ENCODE peak calls at places on chromosomes 11 and 22, in five cellular contexts. R is H1, E is AG04450, A is Caco-2, P is left lung. Z is an unnamed sample.
A peak's percentile ranks its signal among the peaks of the same experiment; 100 is the strongest.

GRCh38 chr22:33274214-33274828 is 216.1 kb upstream of the SYN3 start:
- DNase-seq in R (peak; percentile 83), E (no peak), A (peak; percentile 49), P (no peak), Z (no peak)

GRCh38 chr11:119875841-119876600 is 147.0 kb upstream of the NECTIN1 start:
- DNase-seq in R (no peak), E (no peak), A (no peak), P (no peak), Z (no peak)

GRCh38 chr11:723120-723883 is 17.3 kb downstream of the EPS8L2 start:
- DNase-seq in R (no peak), E (no peak), A (peak; percentile 57), P (no peak), Z (no peak)

GRCh38 chr11:64688534-64688982 is 34.4 kb downstream of the NRXN2 start:
- DNase-seq in R (peak; percentile 99), E (peak; percentile 50), A (peak; percentile 95), P (peak; percentile 87), Z (peak; percentile 57)

GRCh38 chr11:69939551-69940245 is 120.5 kb upstream of the FGF3 start:
- DNase-seq in R (no peak), E (no peak), A (peak; percentile 80), P (peak; percentile 72), Z (no peak)

GRCh38 chr11:82738116-82738515 is 4.5 kb upstream of the FAM181B start:
- DNase-seq in R (no peak), E (no peak), A (no peak), P (no peak), Z (no peak)

GRCh38 chr22:47943729-47944700 is 1181.6 kb downstream of the TBC1D22A start:
- DNase-seq in R (no peak), E (no peak), A (no peak), P (no peak), Z (no peak)

GRCh38 chr22:30868663-30869385 is 99.8 kb downstream of the MORC2 start:
- DNase-seq in R (no peak), E (no peak), A (no peak), P (peak; percentile 22), Z (no peak)

GRCh38 chr11:35148163-35148562 is 9.2 kb downstream of the CD44 start:
- DNase-seq in R (no peak), E (no peak), A (no peak), P (no peak), Z (no peak)

GRCh38 chr11:109794501-109794900 is 298.7 kb upstream of the ZC3H12C start:
- DNase-seq in R (no peak), E (no peak), A (no peak), P (no peak), Z (no peak)

GRCh38 chr11:19892876-19893275 is 180.2 kb downstream of the NAV2 start:
- DNase-seq in R (no peak), E (no peak), A (no peak), P (no peak), Z (no peak)

GRCh38 chr11:9972917-9973504 is 309.1 kb downstream of the SWAP70 start:
- DNase-seq in R (no peak), E (no peak), A (peak; percentile 41), P (no peak), Z (peak; percentile 55)

GRCh38 chr22:26890870-26891269 is 233.5 kb downstream of the MIAT start:
- DNase-seq in R (peak; percentile 48), E (no peak), A (peak; percentile 21), P (no peak), Z (no peak)
- TF ChIP-seq CTCF in R (peak; percentile 51), E (no peak), A (no peak), P (no peak), Z (no peak)

DNA sequence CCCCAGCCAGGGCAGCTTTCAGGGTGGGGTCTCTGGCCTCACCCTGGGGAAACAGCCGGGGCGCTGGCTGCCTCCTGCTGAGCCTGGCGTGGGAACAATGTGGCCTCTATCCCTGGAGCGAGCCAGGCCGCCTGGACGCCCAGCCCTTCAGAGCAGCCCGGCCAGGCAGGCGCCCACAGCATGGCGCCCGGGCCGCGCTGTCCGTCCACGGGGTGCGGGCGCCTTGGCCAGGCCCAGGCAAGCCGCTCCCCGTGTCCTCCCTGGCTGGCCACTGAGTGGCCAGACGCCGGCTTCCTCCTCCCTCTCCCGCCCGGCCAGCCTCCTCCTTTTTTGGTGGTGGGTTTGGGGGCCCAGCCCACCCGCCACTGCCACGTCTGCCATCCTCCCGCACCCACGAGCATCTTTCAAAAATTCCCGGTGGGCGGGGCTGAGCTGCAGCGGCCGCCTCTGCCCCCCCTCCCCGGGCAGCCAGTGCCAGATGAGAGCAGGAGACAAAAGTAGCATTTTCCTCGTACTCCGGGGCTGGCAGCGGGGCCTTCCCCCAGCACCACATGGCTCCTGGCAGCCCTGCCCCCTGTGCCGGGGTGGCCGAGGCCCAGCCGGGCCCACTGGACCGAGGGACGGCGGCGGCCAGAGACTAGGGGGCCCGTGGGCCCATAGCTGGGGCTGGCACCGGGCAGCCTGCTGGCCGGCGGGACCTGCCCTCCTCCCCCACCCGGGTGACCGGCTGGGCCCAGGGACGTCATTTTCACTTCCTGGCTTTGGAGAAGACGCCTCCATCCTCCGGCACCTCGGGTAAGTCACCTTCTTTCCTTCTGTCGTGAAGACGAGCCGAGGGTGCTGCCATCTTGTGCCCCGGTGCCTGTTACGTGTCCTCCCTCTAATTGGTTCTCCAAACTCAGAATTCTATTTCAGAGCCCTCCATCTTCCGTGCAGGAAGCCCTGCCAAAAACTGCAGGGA is 70.2 kb upstream of the PPARA start:
- DNase-seq in R (no peak), E (no peak), A (no peak), P (peak; percentile 73), Z (peak; percentile 91)
- TF ChIP-seq CTCF in R (no peak), E (no peak), A (no peak), P (no peak), Z (no peak)

GRCh38 chr11:78689558-78690153 is 115.0 kb upstream of the NARS2 start:
- DNase-seq in R (no peak), E (no peak), A (no peak), P (no peak), Z (no peak)
- TF ChIP-seq CTCF in R (no peak), E (no peak), A (no peak), P (no peak), Z (no peak)

DNA sequence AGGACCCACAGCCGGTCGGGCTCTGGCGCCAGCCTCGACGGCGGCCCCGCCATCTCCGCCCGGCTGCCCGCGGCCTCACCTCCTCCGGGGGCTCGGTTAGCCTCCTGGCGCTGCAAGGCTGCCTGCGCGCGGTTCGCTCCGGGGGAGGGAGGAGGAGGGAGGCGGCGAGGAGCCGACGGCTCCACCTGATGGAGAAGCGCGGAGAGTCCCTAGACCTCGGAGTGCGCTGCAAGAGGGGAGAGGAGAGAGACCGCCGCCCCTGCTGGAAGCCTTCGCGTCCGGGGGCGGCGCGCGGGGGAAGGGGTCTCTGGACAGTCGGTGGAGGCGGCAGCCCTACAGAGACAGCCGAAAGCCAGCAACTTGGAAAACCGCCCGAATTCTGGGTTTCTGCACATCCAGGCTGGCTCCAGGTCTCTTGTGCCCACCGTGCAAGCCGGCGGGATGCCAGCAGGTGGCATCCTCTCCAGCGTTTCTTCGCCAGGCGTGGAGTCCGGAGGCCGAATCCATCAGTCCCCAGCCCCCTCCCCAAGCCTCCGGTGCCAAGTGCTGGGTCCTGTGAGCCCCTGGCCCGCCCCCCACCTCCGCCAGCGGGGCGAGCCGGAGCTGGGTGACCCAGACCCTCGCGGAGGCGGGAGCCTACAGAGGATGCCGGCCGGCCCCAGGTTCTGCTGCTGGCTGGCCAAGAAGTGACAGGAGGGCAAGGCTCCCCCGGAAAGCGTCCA is 2.9 kb upstream of the KIRREL3 start:
- DNase-seq in R (peak; percentile 84), E (no peak), A (no peak), P (no peak), Z (no peak)
- TF ChIP-seq CTCF in R (peak; percentile 51), E (peak; percentile 49), A (no peak), P (no peak), Z (peak; percentile 21)